ENCODE peak calls at places on chromosomes 4 and X, in six cellular contexts. F is WTC11, C is thyroid gland, H is astrocyte of the cerebellum, J is CD14-positive monocyte, D is fibroblast of villous mesenchyme. R is an unnamed sample.

GRCh38 chr4:144338834-144339233 is 198.3 kb upstream of the GYPA start:
- DNase-seq in H (no peak), D (no peak), J (no peak), F (no peak), C (no peak), R (no peak)

GRCh38 chr4:39597695-39598381 is 40.8 kb downstream of the SMIM14 start:
- DNase-seq in C (no peak), J (no peak), F (no peak), H (no peak), D (no peak), R (no peak)

GRCh38 chr4:96092151-96092705 is 252.3 kb downstream of the PDHA2 start:
- DNase-seq in F (no peak), D (no peak), J (no peak), C (no peak), H (no peak), R (no peak)

GRCh38 chr4:4837316-4837715 is 22.1 kb upstream of the MSX1 start:
- DNase-seq in J (no peak), C (no peak), D (no peak), F (no peak), H (no peak), R (no peak)

GRCh38 chr4:172152284-172152683 is 339.1 kb downstream of the GALNTL6 start:
- DNase-seq in C (no peak), J (no peak), H (no peak), F (no peak), D (no peak), R (no peak)

GRCh38 chr4:95599777-95600436 is 51.1 kb upstream of the UNC5C start:
- DNase-seq in F (no peak), H (no peak), C (no peak), D (peak), J (no peak), R (no peak)

GRCh38 chrX:53678667-53679066 is 7.9 kb downstream of the HUWE1 start:
- DNase-seq in J (no peak), F (no peak), H (no peak), C (no peak), D (peak), R (no peak)

GRCh38 chrX:23557070-23557469 is 110.2 kb upstream of the PRDX4 start:
- DNase-seq in D (no peak), J (no peak), H (no peak), F (no peak), C (no peak), R (no peak)

GRCh38 chr4:55617587-55618197 is 18.4 kb downstream of the NMU start:
- DNase-seq in D (no peak), C (no peak), H (no peak), F (no peak), J (no peak), R (no peak)

GRCh38 chrX:130669233-130669632 is 233.8 kb downstream of the ENOX2 start:
- DNase-seq in D (peak), F (no peak), H (no peak), J (no peak), C (no peak), R (no peak)

GRCh38 chr4:67727124-67727850 is 26.3 kb upstream of the UBA6 start:
- DNase-seq in H (peak), F (no peak), J (no peak), D (peak), C (peak), R (no peak)

GRCh38 chr4:52728877-52729276 is 22.3 kb downstream of the ERVMER34-1 start:
- DNase-seq in F (no peak), C (no peak), H (no peak), D (peak), J (no peak), R (no peak)

GRCh38 chr4:108466936-108467902 is 153.2 kb upstream of the RPL34 start:
- DNase-seq in F (no peak), D (peak), J (no peak), C (no peak), H (peak), R (peak)

GRCh38 chrX:69073721-69074120 is 91.5 kb downstream of the PJA1 start:
- DNase-seq in J (no peak), F (no peak), D (no peak), C (no peak), H (no peak), R (no peak)

GRCh38 chrX:77962068-77962902 is 7.2 kb downstream of the PGAM4 start:
- DNase-seq in C (no peak), F (no peak), D (peak), H (no peak), J (no peak), R (no peak)

GRCh38 chr4:126719803-126720202 is 913.0 kb upstream of the INTU start:
- DNase-seq in J (no peak), F (no peak), C (no peak), D (no peak), H (no peak), R (no peak)

GRCh38 chr4:74932832-74933561 is at the start of gene PARM1:
- DNase-seq in J (peak), C (peak), D (peak), F (peak), H (peak), R (peak)

GRCh38 chr4:101400096-101400495 is 52.8 kb upstream of the PPP3CA start:
- DNase-seq in D (no peak), H (peak), F (no peak), J (no peak), C (no peak), R (no peak)

GRCh38 chr4:54678826-54679225 is 21.1 kb downstream of the KIT start:
- DNase-seq in J (no peak), H (no peak), C (peak), D (no peak), F (no peak), R (no peak)

GRCh38 chr4:30821891-30822612 is 101.9 kb downstream of the PCDH7 start:
- DNase-seq in J (no peak), C (no peak), D (peak), H (no peak), F (no peak), R (no peak)

GRCh38 chr4:123701046-123701445 is 304.5 kb downstream of the SPRY1 start:
- DNase-seq in C (no peak), D (peak), F (no peak), J (no peak), H (no peak), R (no peak)

GRCh38 chrX:64093761-64094160 is 111.7 kb downstream of the AMER1 start:
- DNase-seq in D (no peak), H (no peak), C (no peak), J (no peak), F (peak), R (no peak)

GRCh38 chrX:138897621-138898492 is 186.3 kb upstream of the FGF13 start:
- DNase-seq in D (peak), H (peak), F (no peak), C (no peak), J (no peak), R (no peak)

GRCh38 chr4:142265536-142265935 is 580.6 kb downstream of the INPP4B start:
- DNase-seq in H (no peak), J (no peak), F (no peak), D (peak), C (no peak), R (no peak)

GRCh38 chr4:38184404-38184803 is 224.2 kb downstream of the PTTG2 start:
- DNase-seq in J (no peak), C (no peak), H (no peak), D (no peak), F (no peak), R (no peak)
- TF ChIP-seq CTCF in J (peak), C (no peak), H (peak), D (peak), F (no peak), R (peak)

GRCh38 chr4:99047710-99048109 is 40.9 kb downstream of the ADH5 start:
- DNase-seq in J (no peak), D (no peak), C (no peak), H (no peak), F (no peak), R (no peak)
- TF ChIP-seq CTCF in J (no peak), D (peak), C (no peak), H (no peak), F (no peak), R (no peak)

GRCh38 chrX:102744307-102744706 is 23.8 kb downstream of the GPRASP3 start:
- DNase-seq in F (no peak), H (no peak), C (no peak), D (no peak), J (no peak), R (no peak)
- TF ChIP-seq CTCF in F (no peak), H (no peak), C (no peak), D (no peak), J (no peak), R (no peak)

DNA sequence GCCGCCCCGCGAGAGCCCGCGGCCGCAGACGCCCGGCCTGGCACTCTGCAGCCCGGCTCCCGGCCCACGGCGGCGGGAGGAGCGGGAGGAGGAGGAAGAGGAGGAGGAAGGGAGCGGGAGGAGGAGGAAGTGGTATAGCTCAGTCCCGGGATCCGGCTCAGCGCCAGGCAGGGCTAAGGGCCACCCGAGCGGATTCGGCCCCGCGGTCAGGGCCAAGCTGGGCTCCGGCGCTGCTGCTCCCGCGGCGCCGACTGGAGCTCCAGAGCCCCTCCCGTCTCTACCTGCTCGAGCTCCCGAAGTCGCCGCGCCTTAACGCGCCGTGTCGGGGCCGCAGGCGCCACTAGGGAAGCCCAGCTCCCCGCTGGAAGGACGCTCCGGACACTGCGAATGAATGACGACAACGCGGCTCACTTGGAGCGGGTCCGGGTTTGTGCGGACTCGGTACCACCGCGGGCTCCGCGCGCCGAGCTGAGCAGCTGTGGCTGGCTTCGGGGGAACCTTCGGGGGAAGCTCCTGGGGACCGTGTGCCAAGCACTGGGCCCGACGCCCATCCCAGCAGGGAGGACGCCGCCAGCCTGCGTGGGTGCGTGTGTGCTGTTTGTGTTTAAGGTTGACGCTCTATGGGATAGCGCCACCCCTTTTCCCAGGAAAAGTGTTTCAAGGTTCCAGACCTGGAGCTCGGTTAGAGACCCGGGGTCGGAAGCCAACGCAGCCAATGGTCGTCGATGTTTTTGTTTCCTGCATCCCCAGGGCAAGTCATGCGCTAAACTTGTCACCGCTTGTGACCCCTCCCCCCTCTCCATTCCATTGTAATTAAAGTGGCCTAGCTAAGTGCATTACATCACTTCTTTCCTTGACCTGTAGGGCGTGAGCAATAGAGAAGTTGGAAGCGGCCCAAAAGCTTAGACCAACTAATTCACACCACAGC is at the start of gene TBC1D9:
- DNase-seq in F (peak), H (peak), D (peak), C (peak), J (peak), R (no peak)
- TF ChIP-seq CTCF in F (no peak), H (no peak), D (no peak), C (no peak), J (no peak), R (no peak)

GRCh38 chr4:186472948-186473347 is 82.4 kb downstream of the MTNR1A start:
- DNase-seq in C (no peak), H (peak), F (peak), J (no peak), D (peak), R (peak)
- TF ChIP-seq CTCF in C (no peak), H (peak), F (peak), J (peak), D (peak), R (peak)

DNA sequence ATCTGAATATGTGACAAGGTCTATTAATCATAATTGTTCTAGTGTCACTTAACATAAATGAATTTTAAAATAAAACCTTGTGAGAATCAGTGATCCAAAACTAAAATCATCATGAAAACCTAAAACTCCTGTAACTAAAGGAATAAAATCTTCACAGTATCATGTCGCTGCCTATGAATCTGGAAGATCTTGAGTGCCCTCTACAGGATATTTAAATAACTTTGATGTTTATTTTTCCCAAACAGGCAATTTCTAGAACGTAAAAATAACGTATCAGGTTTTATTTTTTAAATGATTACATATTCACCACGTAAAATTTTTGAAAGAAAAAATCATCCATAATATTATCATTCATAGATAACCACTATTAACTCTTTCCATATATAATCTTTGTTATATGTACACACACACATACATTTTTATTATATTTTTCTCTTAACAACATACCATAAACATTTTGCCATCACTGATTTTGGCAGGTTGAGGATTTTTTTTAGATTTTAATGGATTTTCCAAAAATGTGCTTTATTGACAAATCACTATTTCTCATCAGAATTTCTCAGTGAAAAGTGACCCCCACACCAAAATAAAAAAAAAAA is 79.6 kb downstream of the COMMD8 start:
- DNase-seq in F (no peak), J (no peak), H (peak), C (no peak), D (peak), R (no peak)
- TF ChIP-seq CTCF in F (no peak), J (peak), H (peak), C (no peak), D (peak), R (peak)

DNA sequence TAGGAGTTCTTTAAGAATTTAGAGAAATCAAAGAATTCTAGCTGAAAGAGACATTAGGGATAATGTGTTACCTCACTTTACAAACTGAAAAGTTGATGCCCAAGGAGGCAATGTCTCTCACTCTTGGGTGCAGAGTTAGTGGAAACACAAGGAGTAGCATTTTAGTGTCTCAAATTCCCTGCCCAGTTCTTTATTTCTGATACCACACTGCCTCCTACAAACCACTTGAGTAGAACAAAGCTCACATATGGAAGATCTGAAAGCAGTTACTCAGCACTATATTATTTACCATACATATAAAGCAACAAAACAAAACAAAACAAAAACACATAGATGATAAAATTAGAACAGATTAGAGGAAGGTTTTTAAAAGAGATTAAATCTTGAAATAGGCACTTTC is 124.2 kb downstream of the REELD1 start:
- DNase-seq in F (no peak), C (no peak), D (peak), J (no peak), H (no peak), R (no peak)
- TF ChIP-seq CTCF in F (no peak), C (no peak), D (peak), J (no peak), H (no peak), R (no peak)

R was measured in AG09319.